ENCODE peak calls at places on chromosomes 5 and 9, in eight cellular contexts. One of them, this sample, is unnamed. For H3K4me1, the result is how much of the 10 kb centered on the place peaks cover.

GRCh38 chr9:3136999-3137675 is 293.2 kb upstream of the PUM3 start:
- DNase-seq in uterus: no peak
- DNase-seq in K562: no peak
- DNase-seq in A549: no peak
- DNase-seq in heart left ventricle: no peak
- DNase-seq in body of pancreas: peak
- DNase-seq in testis: no peak
- DNase-seq in breast epithelium: no peak
- DNase-seq in this sample: no peak

GRCh38 chr5:59042683-59043082 is 459.8 kb downstream of the RAB3C start:
- DNase-seq in uterus: no peak
- DNase-seq in K562: no peak
- DNase-seq in A549: no peak
- DNase-seq in heart left ventricle: peak
- DNase-seq in body of pancreas: peak
- DNase-seq in testis: no peak
- DNase-seq in breast epithelium: no peak
- DNase-seq in this sample: no peak

GRCh38 chr5:93915142-93915553 is 173.7 kb upstream of the POU5F2 start:
- DNase-seq in uterus: no peak
- DNase-seq in K562: peak
- DNase-seq in A549: peak
- DNase-seq in heart left ventricle: no peak
- DNase-seq in body of pancreas: no peak
- DNase-seq in testis: no peak
- DNase-seq in breast epithelium: no peak
- DNase-seq in this sample: peak

GRCh38 chr9:3916984-3917383 is 382.9 kb downstream of the GLIS3 start:
- DNase-seq in uterus: no peak
- DNase-seq in K562: no peak
- DNase-seq in A549: peak
- DNase-seq in heart left ventricle: no peak
- DNase-seq in body of pancreas: no peak
- DNase-seq in testis: no peak
- DNase-seq in breast epithelium: no peak
- DNase-seq in this sample: no peak

GRCh38 chr9:73643379-73644013 is 491.8 kb downstream of the ANXA1 start:
- DNase-seq in uterus: no peak
- DNase-seq in K562: no peak
- DNase-seq in A549: peak
- DNase-seq in heart left ventricle: no peak
- DNase-seq in body of pancreas: no peak
- DNase-seq in testis: no peak
- DNase-seq in breast epithelium: no peak
- DNase-seq in this sample: no peak

GRCh38 chr5:146877783-146878470 is 630 bp downstream of the PPP2R2B start:
- DNase-seq in uterus: no peak
- DNase-seq in K562: no peak
- DNase-seq in A549: no peak
- DNase-seq in heart left ventricle: no peak
- DNase-seq in body of pancreas: peak
- DNase-seq in testis: no peak
- DNase-seq in breast epithelium: no peak
- DNase-seq in this sample: no peak

GRCh38 chr9:6153425-6153824 is 62.2 kb upstream of the IL33 start:
- DNase-seq in uterus: no peak
- DNase-seq in K562: no peak
- DNase-seq in A549: peak
- DNase-seq in heart left ventricle: no peak
- DNase-seq in body of pancreas: no peak
- DNase-seq in testis: no peak
- DNase-seq in breast epithelium: no peak
- DNase-seq in this sample: peak

GRCh38 chr9:2127486-2127885 is 112.3 kb downstream of the SMARCA2 start:
- DNase-seq in uterus: no peak
- DNase-seq in K562: no peak
- DNase-seq in A549: no peak
- DNase-seq in heart left ventricle: no peak
- DNase-seq in body of pancreas: no peak
- DNase-seq in testis: no peak
- DNase-seq in breast epithelium: no peak
- DNase-seq in this sample: no peak

GRCh38 chr9:114304416-114305188 is 18.3 kb upstream of the ORM1 start:
- DNase-seq in uterus: peak
- DNase-seq in K562: no peak
- DNase-seq in A549: no peak
- DNase-seq in heart left ventricle: peak
- DNase-seq in body of pancreas: no peak
- DNase-seq in testis: peak
- DNase-seq in breast epithelium: no peak
- DNase-seq in this sample: no peak

GRCh38 chr5:142777108-142777507 is 6.9 kb downstream of the ARHGAP26 start:
- DNase-seq in uterus: no peak
- DNase-seq in K562: no peak
- DNase-seq in A549: no peak
- DNase-seq in heart left ventricle: no peak
- DNase-seq in body of pancreas: no peak
- DNase-seq in testis: no peak
- DNase-seq in breast epithelium: no peak
- DNase-seq in this sample: no peak

GRCh38 chr9:110116543-110116885 is 91.4 kb downstream of the C9orf152 start:
- DNase-seq in uterus: peak
- DNase-seq in K562: no peak
- DNase-seq in A549: peak
- DNase-seq in heart left ventricle: no peak
- DNase-seq in body of pancreas: no peak
- DNase-seq in testis: no peak
- DNase-seq in breast epithelium: no peak
- DNase-seq in this sample: no peak

GRCh38 chr5:172038167-172038566 is 31.7 kb upstream of the FBXW11 start:
- DNase-seq in uterus: no peak
- DNase-seq in K562: no peak
- DNase-seq in A549: no peak
- DNase-seq in heart left ventricle: no peak
- DNase-seq in body of pancreas: no peak
- DNase-seq in testis: no peak
- DNase-seq in breast epithelium: no peak
- DNase-seq in this sample: no peak

GRCh38 chr5:93092349-93093105 is 488.5 kb downstream of the NR2F1-AS1 start:
- DNase-seq in uterus: no peak
- DNase-seq in K562: no peak
- DNase-seq in A549: peak
- DNase-seq in heart left ventricle: no peak
- DNase-seq in body of pancreas: no peak
- DNase-seq in testis: no peak
- DNase-seq in breast epithelium: no peak
- DNase-seq in this sample: peak

GRCh38 chr5:71932649-71933338 is 174.5 kb upstream of the MAP1B start:
- DNase-seq in uterus: peak
- DNase-seq in K562: peak
- DNase-seq in A549: peak
- DNase-seq in heart left ventricle: peak
- DNase-seq in body of pancreas: peak
- DNase-seq in testis: peak
- DNase-seq in breast epithelium: no peak
- DNase-seq in this sample: peak

GRCh38 chr5:142181096-142181495 is 72.5 kb downstream of the NDFIP1 start:
- DNase-seq in uterus: no peak
- DNase-seq in K562: no peak
- DNase-seq in A549: no peak
- DNase-seq in heart left ventricle: no peak
- DNase-seq in body of pancreas: no peak
- DNase-seq in testis: no peak
- DNase-seq in breast epithelium: no peak
- DNase-seq in this sample: no peak

GRCh38 chr5:82018462-82018861 is 46.6 kb downstream of the ATG10 start:
- DNase-seq in uterus: no peak
- DNase-seq in K562: peak
- DNase-seq in A549: peak
- DNase-seq in heart left ventricle: peak
- DNase-seq in body of pancreas: peak
- DNase-seq in testis: peak
- DNase-seq in breast epithelium: no peak
- DNase-seq in this sample: no peak

GRCh38 chr9:70257991-70258691 is 637 bp upstream of the SMC5 start:
- DNase-seq in uterus: peak
- DNase-seq in K562: peak
- DNase-seq in A549: no peak
- DNase-seq in heart left ventricle: no peak
- DNase-seq in body of pancreas: peak
- DNase-seq in testis: peak
- DNase-seq in breast epithelium: peak
- DNase-seq in this sample: no peak

GRCh38 chr5:108521841-108522506 is 140.1 kb upstream of the FBXL17 start:
- DNase-seq in uterus: no peak
- DNase-seq in K562: peak
- DNase-seq in A549: peak
- DNase-seq in heart left ventricle: no peak
- DNase-seq in body of pancreas: no peak
- DNase-seq in testis: peak
- DNase-seq in breast epithelium: no peak
- DNase-seq in this sample: peak

GRCh38 chr9:87798276-87798833 is 72.4 kb downstream of the CTSL start:
- DNase-seq in uterus: no peak
- DNase-seq in K562: no peak
- DNase-seq in A549: peak
- DNase-seq in heart left ventricle: no peak
- DNase-seq in body of pancreas: no peak
- DNase-seq in testis: no peak
- DNase-seq in breast epithelium: no peak
- DNase-seq in this sample: no peak

GRCh38 chr9:87795178-87795577 is 69.3 kb downstream of the CTSL start:
- DNase-seq in uterus: no peak
- DNase-seq in K562: peak
- DNase-seq in A549: no peak
- DNase-seq in heart left ventricle: no peak
- DNase-seq in body of pancreas: no peak
- DNase-seq in testis: no peak
- DNase-seq in breast epithelium: no peak
- DNase-seq in this sample: no peak

GRCh38 chr9:87792831-87793288 is 66.9 kb downstream of the CTSL start:
- DNase-seq in uterus: peak
- DNase-seq in K562: peak
- DNase-seq in A549: peak
- DNase-seq in heart left ventricle: peak
- DNase-seq in body of pancreas: peak
- DNase-seq in testis: peak
- DNase-seq in breast epithelium: peak
- DNase-seq in this sample: peak

GRCh38 chr9:87796232-87796631 is 70.3 kb downstream of the CTSL start:
- DNase-seq in uterus: no peak
- DNase-seq in K562: no peak
- DNase-seq in A549: no peak
- DNase-seq in heart left ventricle: no peak
- DNase-seq in body of pancreas: no peak
- DNase-seq in testis: no peak
- DNase-seq in breast epithelium: no peak
- DNase-seq in this sample: no peak

DNA sequence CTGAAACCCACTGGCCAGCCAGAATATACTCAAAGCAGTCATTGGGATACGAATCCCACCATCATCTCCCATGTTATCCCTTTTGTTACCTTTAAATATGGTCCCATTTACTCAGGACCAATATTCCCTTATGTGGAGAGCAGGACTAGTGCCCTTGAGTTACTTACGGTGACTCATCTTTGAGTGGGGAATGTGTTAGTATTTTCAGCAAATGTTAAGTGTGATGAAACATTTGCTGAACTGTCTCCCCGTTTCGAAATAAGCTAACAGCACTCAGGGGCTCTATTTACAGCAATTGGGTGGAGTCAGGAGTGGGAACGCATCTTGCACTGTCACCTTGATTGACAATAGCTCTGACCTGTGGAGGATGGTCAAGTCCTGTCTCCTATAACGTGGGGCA is 67.4 kb downstream of the CTSL start:
- DNase-seq in uterus: no peak
- DNase-seq in K562: peak
- DNase-seq in A549: peak
- DNase-seq in heart left ventricle: no peak
- DNase-seq in body of pancreas: no peak
- DNase-seq in testis: no peak
- DNase-seq in breast epithelium: no peak
- DNase-seq in this sample: no peak
- TF ChIP-seq POLR2A in uterus: no peak
- TF ChIP-seq POLR2A in K562: peak
- TF ChIP-seq POLR2A in A549: no peak
- TF ChIP-seq POLR2A in heart left ventricle: no peak
- TF ChIP-seq POLR2A in body of pancreas: no peak
- TF ChIP-seq POLR2A in testis: no peak
- TF ChIP-seq POLR2A in breast epithelium: no peak
- TF ChIP-seq POLR2A in this sample: no peak

GRCh38 chr9:134644715-134645606 is 3.4 kb downstream of the COL5A1 start:
- DNase-seq in uterus: peak
- DNase-seq in K562: no peak
- DNase-seq in A549: peak
- DNase-seq in heart left ventricle: peak
- DNase-seq in body of pancreas: peak
- DNase-seq in testis: peak
- DNase-seq in breast epithelium: peak
- DNase-seq in this sample: peak
- H3K27ac ChIP-seq in uterus: peak
- H3K27ac ChIP-seq in K562: no peak
- H3K27ac ChIP-seq in A549: peak
- H3K27ac ChIP-seq in heart left ventricle: peak
- H3K27ac ChIP-seq in body of pancreas: no peak
- H3K27ac ChIP-seq in testis: no peak
- H3K27ac ChIP-seq in breast epithelium: peak
- H3K27ac ChIP-seq in this sample: peak

GRCh38 chr9:127119319-127119709 is 3.1 kb downstream of the ANGPTL2 start:
- DNase-seq in uterus: no peak
- DNase-seq in K562: no peak
- DNase-seq in A549: no peak
- DNase-seq in heart left ventricle: peak
- DNase-seq in body of pancreas: no peak
- DNase-seq in testis: no peak
- DNase-seq in breast epithelium: no peak
- DNase-seq in this sample: no peak
- H3K4me1 ChIP-seq in uterus: under half
- H3K4me1 ChIP-seq in K562: under half
- H3K4me1 ChIP-seq in A549: under half
- H3K4me1 ChIP-seq in heart left ventricle: half or more
- H3K4me1 ChIP-seq in body of pancreas: under half
- H3K4me1 ChIP-seq in testis: under half
- H3K4me1 ChIP-seq in breast epithelium: under half
- H3K4me1 ChIP-seq in this sample: under half

GRCh38 chr9:94900222-94901018 is 173.9 kb downstream of the AOPEP start:
- DNase-seq in uterus: peak
- DNase-seq in K562: no peak
- DNase-seq in A549: peak
- DNase-seq in heart left ventricle: no peak
- DNase-seq in body of pancreas: no peak
- DNase-seq in testis: no peak
- DNase-seq in breast epithelium: no peak
- DNase-seq in this sample: peak
- TF ChIP-seq POLR2A in uterus: no peak
- TF ChIP-seq POLR2A in K562: no peak
- TF ChIP-seq POLR2A in A549: no peak
- TF ChIP-seq POLR2A in heart left ventricle: no peak
- TF ChIP-seq POLR2A in body of pancreas: no peak
- TF ChIP-seq POLR2A in testis: no peak
- TF ChIP-seq POLR2A in breast epithelium: no peak
- TF ChIP-seq POLR2A in this sample: no peak